ENCODE peak calls at places on chromosomes 4 and X, in seven cellular contexts. I is GM12878, A is A549, C is nephron progenitor cell, M is natural killer cell, Q is Peyer's patch, U is vagina. Y is an unnamed sample.

GRCh38 chr4:14669418-14669817 is 332.9 kb upstream of the CPEB2 start:
- DNase-seq in I (no peak), C (no peak), A (no peak), U (no peak), M (no peak), Q (no peak), Y (no peak)

GRCh38 chr4:128859887-128860774 is 50.6 kb downstream of the JADE1 start:
- DNase-seq in A (no peak), Q (no peak), C (no peak), I (no peak), M (no peak), U (no peak), Y (no peak)

GRCh38 chr4:83011779-83012630 is 1.4 kb upstream of the LIN54 start:
- DNase-seq in U (no peak), A (peak), M (peak), Q (peak), I (no peak), C (peak), Y (peak)

GRCh38 chr4:152408514-152409327 is 127.2 kb downstream of the FBXW7 start:
- DNase-seq in U (no peak), I (no peak), M (no peak), Q (no peak), A (peak), C (peak), Y (peak)

GRCh38 chrX:93874554-93874953 is 200.5 kb downstream of the FAM133A start:
- DNase-seq in U (no peak), A (peak), I (no peak), M (no peak), Q (no peak), C (peak), Y (no peak)

GRCh38 chr4:25865586-25865985 is 2.8 kb upstream of the SEL1L3 start:
- DNase-seq in A (peak), M (no peak), I (no peak), Q (peak), C (no peak), U (no peak), Y (no peak)

GRCh38 chr4:2486981-2487380 is 18.1 kb downstream of the RNF4 start:
- DNase-seq in I (no peak), A (no peak), M (no peak), Q (no peak), U (no peak), C (no peak), Y (no peak)

GRCh38 chr4:23881674-23882337 is 8.0 kb downstream of the PPARGC1A start:
- DNase-seq in C (no peak), Q (no peak), I (no peak), U (no peak), M (no peak), A (no peak), Y (no peak)

GRCh38 chr4:76219299-76220055 is 5.9 kb upstream of the SCARB2 start:
- DNase-seq in Q (no peak), A (peak), M (no peak), C (no peak), U (no peak), I (no peak), Y (no peak)

GRCh38 chr4:144179152-144179739 is 38.7 kb upstream of the GYPA start:
- DNase-seq in A (no peak), Q (no peak), M (no peak), C (no peak), I (no peak), U (no peak), Y (no peak)

GRCh38 chr4:2182981-2183380 is 58.9 kb downstream of the HAUS3 start:
- DNase-seq in U (no peak), Q (no peak), M (no peak), I (no peak), A (no peak), C (no peak), Y (no peak)

GRCh38 chrX:81120270-81120935 is 81.3 kb downstream of the HMGN5 start:
- DNase-seq in A (no peak), U (no peak), Q (no peak), M (no peak), I (no peak), C (no peak), Y (no peak)

GRCh38 chr4:7107166-7107905 is 39.5 kb upstream of the GRPEL1 start:
- DNase-seq in M (no peak), A (no peak), C (no peak), Q (no peak), U (no peak), I (no peak), Y (peak)

GRCh38 chr4:109721033-109721432 is 8.8 kb downstream of the PLA2G12A start:
- DNase-seq in U (no peak), M (no peak), C (no peak), A (peak), Q (no peak), I (no peak), Y (no peak)

GRCh38 chrX:69163936-69164741 is 1.1 kb downstream of the PJA1 start:
- DNase-seq in A (no peak), I (no peak), Q (no peak), M (peak), C (peak), U (peak), Y (peak)

DNA sequence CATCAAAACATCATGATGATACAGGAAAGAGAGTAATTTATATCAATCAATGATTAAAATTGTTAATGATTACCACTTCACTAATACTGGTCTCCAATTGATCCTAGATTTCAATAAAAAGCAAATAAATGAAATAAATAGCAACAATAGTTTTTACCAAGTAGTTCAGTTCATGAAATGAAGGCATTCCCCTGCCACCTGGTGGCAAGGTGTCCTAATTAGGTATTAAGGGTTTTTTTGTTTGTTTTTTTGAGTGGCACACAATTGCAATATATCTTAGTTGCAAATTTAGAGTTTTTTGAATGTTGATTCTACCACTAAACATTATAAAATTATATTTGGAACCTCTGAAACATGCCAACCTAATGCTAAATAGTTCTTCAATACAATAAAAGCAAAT is 157.4 kb upstream of the PDE5A start:
- DNase-seq in Q (no peak), A (peak), C (no peak), M (no peak), I (no peak), U (no peak), Y (no peak)
- TF ChIP-seq CTCF in Q (peak), A (peak), C (no peak), M (no peak), I (peak), U (no peak), Y (no peak)

GRCh38 chrX:56766554-56767412 is 37.7 kb downstream of the NBDY start:
- DNase-seq in A (no peak), I (no peak), C (no peak), Q (no peak), M (no peak), U (peak), Y (no peak)
- TF ChIP-seq CTCF in A (no peak), I (no peak), C (no peak), Q (no peak), M (no peak), U (no peak), Y (no peak)

DNA sequence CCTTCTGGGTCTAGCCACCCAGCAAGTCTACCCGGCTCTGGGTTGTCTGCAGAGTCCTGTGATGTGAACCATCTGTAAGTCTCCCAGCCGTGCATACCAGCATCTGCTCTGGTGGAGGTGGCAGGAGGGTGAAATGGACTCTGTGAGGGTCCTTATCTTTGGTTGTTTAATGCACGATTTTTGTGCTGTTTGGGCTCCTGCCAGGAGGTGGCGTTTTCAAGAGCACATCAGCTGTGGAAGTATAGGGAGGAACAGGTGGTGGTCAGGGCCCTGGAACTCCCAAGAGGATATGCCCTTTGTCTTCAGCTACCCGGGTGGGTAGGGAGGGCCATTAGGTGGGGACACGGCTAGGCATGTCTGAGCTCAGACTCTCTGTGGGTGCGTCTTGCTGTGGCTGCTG is 66.5 kb upstream of the ZFP42 start:
- DNase-seq in A (peak), U (no peak), I (no peak), Q (no peak), C (no peak), M (no peak), Y (no peak)
- TF ChIP-seq CTCF in A (no peak), U (no peak), I (no peak), Q (no peak), C (no peak), M (no peak), Y (no peak)

DNA sequence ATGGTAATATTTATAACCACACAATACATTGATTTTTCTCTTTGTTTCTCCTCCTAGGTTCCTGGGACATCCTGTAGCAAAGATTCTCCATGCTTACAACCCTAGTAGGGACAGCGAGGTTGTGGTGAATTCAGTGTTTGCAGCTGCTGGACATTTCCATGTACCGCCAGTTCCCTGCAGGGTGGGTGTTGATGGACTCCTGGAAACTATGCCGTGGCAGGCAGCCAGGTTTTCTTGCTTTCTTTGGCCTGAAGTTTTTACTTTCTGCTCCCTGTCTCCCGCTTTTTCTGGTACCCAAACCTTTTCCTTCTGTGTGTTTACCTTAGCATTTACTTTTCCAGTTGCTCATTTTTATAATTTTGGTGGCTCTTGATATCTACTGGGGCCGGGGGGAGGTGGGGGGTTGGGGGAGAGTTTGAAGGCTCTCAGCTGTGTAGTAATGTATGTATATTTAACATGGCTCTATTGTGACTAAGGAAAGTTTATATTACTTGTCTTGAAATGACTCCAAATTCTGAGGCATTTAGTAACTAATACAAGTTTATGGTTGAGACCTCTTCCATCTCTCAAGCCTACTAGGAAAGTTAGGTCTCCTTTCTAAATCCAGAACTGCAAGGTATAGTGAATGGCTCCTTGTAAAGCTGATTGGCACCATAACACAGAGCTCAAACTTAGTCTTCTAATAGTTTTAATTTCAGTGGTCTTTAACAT is 89.7 kb downstream of the TMEM131L start:
- DNase-seq in A (no peak), I (no peak), C (no peak), Q (no peak), M (no peak), U (no peak), Y (no peak)
- TF ChIP-seq CTCF in A (no peak), I (no peak), C (no peak), Q (no peak), M (no peak), U (no peak), Y (no peak)